ENCODE peak calls at places on chromosomes 6 and 20, in seven cellular contexts. T is SW 1271; Q is A549; L is foreskin fibroblast; D is stimulated activated CD8-positive, alpha-beta memory T cell treated with anti-CD3 and anti-CD28 coated beads, Interleukin-15, amount 100 ng/mL, for 4 hours; S is WTC11; V is islet precursor cell. N is an unnamed sample.

GRCh38 chr6:146433881-146434741 is 109.5 kb upstream of the RAB32 start:
- DNase-seq in T (no peak), Q (no peak), L (peak), D (no peak), S (peak), V (peak), N (no peak)

GRCh38 chr6:75800133-75800532 is 51.1 kb downstream of the MYO6 start:
- DNase-seq in T (no peak), Q (no peak), L (no peak), D (no peak), S (no peak), V (no peak), N (no peak)

GRCh38 chr6:169427856-169428255 is 174.2 kb upstream of the THBS2 start:
- DNase-seq in T (no peak), Q (no peak), L (peak), D (no peak), S (no peak), V (no peak), N (no peak)

GRCh38 chr6:132322398-132322797 is 78.9 kb downstream of the MOXD1 start:
- DNase-seq in T (no peak), Q (no peak), L (peak), D (no peak), S (no peak), V (no peak), N (no peak)

GRCh38 chr20:41900292-41900691 is 282.1 kb upstream of the CHD6 start:
- DNase-seq in T (no peak), Q (no peak), L (no peak), D (no peak), S (no peak), V (no peak), N (no peak)

GRCh38 chr6:82461536-82461935 is 97.9 kb downstream of the TPBG start:
- DNase-seq in T (no peak), Q (no peak), L (no peak), D (no peak), S (no peak), V (no peak), N (no peak)

GRCh38 chr6:158284340-158285210 is 27.7 kb upstream of the TULP4 start:
- DNase-seq in T (peak), Q (peak), L (peak), D (no peak), S (no peak), V (peak), N (no peak)

GRCh38 chr6:134198093-134198492 is 119.8 kb downstream of the SGK1 start:
- DNase-seq in T (no peak), Q (peak), L (no peak), D (no peak), S (no peak), V (no peak), N (no peak)

GRCh38 chr6:73768630-73769029 is 72.6 kb downstream of the CD109 start:
- DNase-seq in T (no peak), Q (no peak), L (no peak), D (no peak), S (no peak), V (peak), N (no peak)

GRCh38 chr6:80098392-80098791 is 8.1 kb upstream of the BCKDHB start:
- DNase-seq in T (no peak), Q (no peak), L (no peak), D (no peak), S (no peak), V (no peak), N (no peak)

GRCh38 chr6:53517021-53517420 is 27.9 kb downstream of the GCLC start:
- DNase-seq in T (no peak), Q (peak), L (peak), D (no peak), S (no peak), V (no peak), N (no peak)

GRCh38 chr6:14270925-14271791 is 153.6 kb downstream of the CD83 start:
- DNase-seq in T (peak), Q (peak), L (peak), D (peak), S (no peak), V (peak), N (no peak)

GRCh38 chr6:145929037-145929633 is 35.0 kb downstream of the SHPRH start:
- DNase-seq in T (peak), Q (peak), L (peak), D (no peak), S (no peak), V (no peak), N (no peak)

GRCh38 chr6:158322724-158323560 is 10.7 kb downstream of the TULP4 start:
- DNase-seq in T (no peak), Q (peak), L (peak), D (no peak), S (no peak), V (no peak), N (no peak)

GRCh38 chr6:114121913-114122662 is 151.1 kb upstream of the HDAC2 start:
- DNase-seq in T (no peak), Q (no peak), L (no peak), D (no peak), S (no peak), V (no peak), N (no peak)

GRCh38 chr6:53391170-53391569 is 42.4 kb upstream of the ELOVL5 start:
- DNase-seq in T (no peak), Q (no peak), L (no peak), D (no peak), S (no peak), V (no peak), N (no peak)

GRCh38 chr20:50758992-50759391 is 27.6 kb downstream of the PARD6B start:
- DNase-seq in T (no peak), Q (no peak), L (no peak), D (no peak), S (no peak), V (peak), N (no peak)

GRCh38 chr6:1645466-1646185 is 35.9 kb downstream of the FOXC1 start:
- DNase-seq in T (no peak), Q (no peak), L (peak), D (no peak), S (no peak), V (no peak), N (no peak)

N was measured in amygdala.